ENCODE peak calls at places on chromosomes 2 and 18, in six cellular contexts. One of them, this sample, is unnamed. For H3K4me1, the result is how much of the 10 kb centered on the place peaks cover.

GRCh38 chr2:11635141-11635540 is 34.9 kb downstream of the NTSR2 start:
- DNase-seq in IMR-90: no peak
- DNase-seq in esophagus squamous epithelium: no peak
- DNase-seq in heart left ventricle: no peak
- DNase-seq in A549: no peak
- DNase-seq in spleen: no peak
- DNase-seq in this sample: no peak

GRCh38 chr2:12507295-12507694 is 209.4 kb upstream of the TRIB2 start:
- DNase-seq in esophagus squamous epithelium: no peak
- DNase-seq in A549: no peak
- DNase-seq in IMR-90: peak
- DNase-seq in heart left ventricle: no peak
- DNase-seq in spleen: no peak
- DNase-seq in this sample: no peak

GRCh38 chr18:37456395-37456794 is 109.2 kb downstream of the CELF4 start:
- DNase-seq in IMR-90: no peak
- DNase-seq in A549: no peak
- DNase-seq in spleen: no peak
- DNase-seq in heart left ventricle: no peak
- DNase-seq in esophagus squamous epithelium: no peak
- DNase-seq in this sample: no peak

GRCh38 chr2:134634054-134634630 is 84.7 kb downstream of the TMEM163 start:
- DNase-seq in heart left ventricle: no peak
- DNase-seq in esophagus squamous epithelium: no peak
- DNase-seq in IMR-90: no peak
- DNase-seq in A549: no peak
- DNase-seq in spleen: no peak
- DNase-seq in this sample: no peak

GRCh38 chr2:10222-10875 is 36.0 kb downstream of the FAM110C start:
- DNase-seq in heart left ventricle: no peak
- DNase-seq in IMR-90: no peak
- DNase-seq in spleen: peak
- DNase-seq in A549: no peak
- DNase-seq in esophagus squamous epithelium: no peak
- DNase-seq in this sample: peak

GRCh38 chr2:109422758-109423500 is 190.8 kb downstream of the SEPTIN10 start:
- DNase-seq in spleen: peak
- DNase-seq in heart left ventricle: peak
- DNase-seq in esophagus squamous epithelium: no peak
- DNase-seq in A549: no peak
- DNase-seq in IMR-90: no peak
- DNase-seq in this sample: no peak

GRCh38 chr18:75344615-75345014 is 82.9 kb downstream of the SMIM21 start:
- DNase-seq in esophagus squamous epithelium: no peak
- DNase-seq in A549: no peak
- DNase-seq in spleen: no peak
- DNase-seq in IMR-90: no peak
- DNase-seq in heart left ventricle: no peak
- DNase-seq in this sample: no peak

GRCh38 chr2:241932895-241933174 is 63.3 kb downstream of the RTP5 start:
- DNase-seq in esophagus squamous epithelium: no peak
- DNase-seq in spleen: no peak
- DNase-seq in A549: no peak
- DNase-seq in IMR-90: no peak
- DNase-seq in heart left ventricle: no peak
- DNase-seq in this sample: no peak

GRCh38 chr2:164934790-164935466 is 20.4 kb downstream of the SLC38A11 start:
- DNase-seq in spleen: no peak
- DNase-seq in IMR-90: no peak
- DNase-seq in esophagus squamous epithelium: no peak
- DNase-seq in A549: no peak
- DNase-seq in heart left ventricle: no peak
- DNase-seq in this sample: no peak

GRCh38 chr2:52810460-52810859 is 957.1 kb upstream of the CHAC2 start:
- DNase-seq in IMR-90: peak
- DNase-seq in spleen: no peak
- DNase-seq in esophagus squamous epithelium: no peak
- DNase-seq in A549: peak
- DNase-seq in heart left ventricle: no peak
- DNase-seq in this sample: no peak

GRCh38 chr2:202278036-202278760 is 12.6 kb downstream of the NOP58 start:
- DNase-seq in esophagus squamous epithelium: no peak
- DNase-seq in IMR-90: peak
- DNase-seq in spleen: no peak
- DNase-seq in heart left ventricle: no peak
- DNase-seq in A549: no peak
- DNase-seq in this sample: no peak

GRCh38 chr2:9640403-9641104 is 9.8 kb upstream of the YWHAQ start:
- DNase-seq in A549: no peak
- DNase-seq in spleen: no peak
- DNase-seq in esophagus squamous epithelium: no peak
- DNase-seq in IMR-90: no peak
- DNase-seq in heart left ventricle: no peak
- DNase-seq in this sample: no peak

GRCh38 chr2:231479455-231479854 is 15.2 kb upstream of the NCL start:
- DNase-seq in heart left ventricle: no peak
- DNase-seq in IMR-90: no peak
- DNase-seq in spleen: no peak
- DNase-seq in esophagus squamous epithelium: no peak
- DNase-seq in A549: no peak
- DNase-seq in this sample: no peak

GRCh38 chr2:150872919-150873772 is 385.7 kb upstream of the RND3 start:
- DNase-seq in A549: no peak
- DNase-seq in spleen: no peak
- DNase-seq in heart left ventricle: no peak
- DNase-seq in esophagus squamous epithelium: no peak
- DNase-seq in IMR-90: peak
- DNase-seq in this sample: peak

GRCh38 chr2:229350928-229351327 is 79.8 kb upstream of the PID1 start:
- DNase-seq in spleen: no peak
- DNase-seq in heart left ventricle: no peak
- DNase-seq in esophagus squamous epithelium: no peak
- DNase-seq in A549: no peak
- DNase-seq in IMR-90: no peak
- DNase-seq in this sample: no peak

GRCh38 chr18:70491734-70492348 is 203.0 kb downstream of the SOCS6 start:
- DNase-seq in IMR-90: peak
- DNase-seq in A549: peak
- DNase-seq in esophagus squamous epithelium: no peak
- DNase-seq in heart left ventricle: peak
- DNase-seq in spleen: no peak
- DNase-seq in this sample: peak

GRCh38 chr2:170052151-170052550 is 125.8 kb upstream of the MYO3B start:
- DNase-seq in heart left ventricle: no peak
- DNase-seq in spleen: no peak
- DNase-seq in A549: no peak
- DNase-seq in IMR-90: peak
- DNase-seq in esophagus squamous epithelium: no peak
- DNase-seq in this sample: no peak

GRCh38 chr2:128832946-128833560 is 514.4 kb upstream of the HS6ST1 start:
- DNase-seq in A549: no peak
- DNase-seq in heart left ventricle: no peak
- DNase-seq in spleen: no peak
- DNase-seq in IMR-90: no peak
- DNase-seq in esophagus squamous epithelium: no peak
- DNase-seq in this sample: no peak

GRCh38 chr18:66792466-66792865 is 188.6 kb upstream of the CDH19 start:
- DNase-seq in spleen: no peak
- DNase-seq in heart left ventricle: no peak
- DNase-seq in esophagus squamous epithelium: no peak
- DNase-seq in A549: no peak
- DNase-seq in IMR-90: no peak
- DNase-seq in this sample: no peak

GRCh38 chr2:136135924-136136906 is 18.3 kb upstream of the CXCR4 start:
- DNase-seq in esophagus squamous epithelium: peak
- DNase-seq in IMR-90: no peak
- DNase-seq in heart left ventricle: no peak
- DNase-seq in A549: no peak
- DNase-seq in spleen: peak
- DNase-seq in this sample: no peak

GRCh38 chr2:118850171-118850900 is 2.9 kb upstream of the EN1 start:
- DNase-seq in heart left ventricle: no peak
- DNase-seq in esophagus squamous epithelium: no peak
- DNase-seq in spleen: no peak
- DNase-seq in IMR-90: no peak
- DNase-seq in A549: no peak
- DNase-seq in this sample: no peak

GRCh38 chr2:158456309-158457066 is at the start of the genes CCDC148 and PKP4:
- DNase-seq in esophagus squamous epithelium: peak
- DNase-seq in A549: peak
- DNase-seq in IMR-90: peak
- DNase-seq in heart left ventricle: peak
- DNase-seq in spleen: peak
- DNase-seq in this sample: peak

GRCh38 chr18:59001166-59001565 is 136.5 kb downstream of the ZNF532 start:
- DNase-seq in A549: no peak
- DNase-seq in spleen: no peak
- DNase-seq in heart left ventricle: no peak
- DNase-seq in IMR-90: no peak
- DNase-seq in esophagus squamous epithelium: no peak
- DNase-seq in this sample: no peak

GRCh38 chr2:201114846-201115245 is 1.1 kb upstream of the CFLAR start:
- DNase-seq in spleen: no peak
- DNase-seq in heart left ventricle: no peak
- DNase-seq in esophagus squamous epithelium: no peak
- DNase-seq in IMR-90: no peak
- DNase-seq in A549: no peak
- DNase-seq in this sample: peak

GRCh38 chr2:240869956-240870875 is 1.6 kb downstream of the AGXT start:
- DNase-seq in spleen: peak
- DNase-seq in esophagus squamous epithelium: no peak
- DNase-seq in A549: no peak
- DNase-seq in heart left ventricle: no peak
- DNase-seq in IMR-90: no peak
- DNase-seq in this sample: no peak

GRCh38 chr2:232075080-232075479 is 113.6 kb downstream of the DIS3L2 start:
- DNase-seq in spleen: no peak
- DNase-seq in esophagus squamous epithelium: no peak
- DNase-seq in A549: peak
- DNase-seq in IMR-90: peak
- DNase-seq in heart left ventricle: no peak
- DNase-seq in this sample: peak

GRCh38 chr18:72174972-72175649 is 369.0 kb downstream of the CBLN2 start:
- DNase-seq in spleen: no peak
- DNase-seq in IMR-90: no peak
- DNase-seq in esophagus squamous epithelium: no peak
- DNase-seq in heart left ventricle: no peak
- DNase-seq in A549: no peak
- DNase-seq in this sample: no peak

GRCh38 chr2:85411405-85411748 is 1.2 kb upstream of the CAPG start:
- DNase-seq in heart left ventricle: no peak
- DNase-seq in esophagus squamous epithelium: no peak
- DNase-seq in A549: no peak
- DNase-seq in IMR-90: no peak
- DNase-seq in spleen: no peak
- DNase-seq in this sample: no peak
- TF ChIP-seq POLR2A in heart left ventricle: no peak
- TF ChIP-seq POLR2A in esophagus squamous epithelium: no peak
- TF ChIP-seq POLR2A in A549: no peak
- TF ChIP-seq POLR2A in IMR-90: no peak
- TF ChIP-seq POLR2A in spleen: no peak
- TF ChIP-seq POLR2A in this sample: no peak

DNA sequence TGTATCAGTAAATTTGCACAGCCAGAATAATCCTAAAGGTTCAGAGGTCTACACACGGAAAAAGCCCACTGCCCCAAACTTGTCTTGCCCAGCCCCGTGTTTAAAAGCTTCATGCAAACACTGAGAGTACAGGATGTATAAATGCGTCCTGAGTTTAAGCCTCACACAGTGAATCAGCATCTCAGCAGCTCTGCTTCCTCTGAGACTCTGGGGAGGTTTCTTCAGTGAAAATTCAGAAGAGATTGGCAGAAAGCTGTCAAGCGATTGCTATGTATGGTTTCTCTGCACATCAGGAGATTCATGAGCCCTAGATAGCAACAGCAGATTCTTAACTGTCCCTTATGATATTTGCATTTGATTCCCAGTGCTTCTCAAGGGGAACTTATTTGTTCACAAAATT is 27.1 kb downstream of the CRACDL start:
- DNase-seq in IMR-90: peak
- DNase-seq in esophagus squamous epithelium: no peak
- DNase-seq in A549: no peak
- DNase-seq in heart left ventricle: no peak
- DNase-seq in spleen: peak
- DNase-seq in this sample: no peak
- H3K4me3 ChIP-seq in IMR-90: no peak
- H3K4me3 ChIP-seq in esophagus squamous epithelium: no peak
- H3K4me3 ChIP-seq in A549: no peak
- H3K4me3 ChIP-seq in heart left ventricle: no peak
- H3K4me3 ChIP-seq in spleen: no peak
- H3K4me3 ChIP-seq in this sample: no peak

GRCh38 chr2:168469281-168469988 is 13.4 kb downstream of the CERS6 start:
- DNase-seq in spleen: no peak
- DNase-seq in IMR-90: no peak
- DNase-seq in heart left ventricle: no peak
- DNase-seq in A549: no peak
- DNase-seq in esophagus squamous epithelium: no peak
- DNase-seq in this sample: no peak
- H3K4me1 ChIP-seq in spleen: under half
- H3K4me1 ChIP-seq in IMR-90: under half
- H3K4me1 ChIP-seq in heart left ventricle: under half
- H3K4me1 ChIP-seq in A549: under half
- H3K4me1 ChIP-seq in esophagus squamous epithelium: half or more
- H3K4me1 ChIP-seq in this sample: under half

GRCh38 chr2:27211943-27212625 is at the start of the genes ATRAID and SLC5A6:
- DNase-seq in IMR-90: peak
- DNase-seq in spleen: peak
- DNase-seq in A549: peak
- DNase-seq in esophagus squamous epithelium: peak
- DNase-seq in heart left ventricle: peak
- DNase-seq in this sample: peak

GRCh38 chr2:27212626-27213471 is 781 bp upstream of the SLC5A6 start:
- DNase-seq in spleen: no peak
- DNase-seq in heart left ventricle: no peak
- DNase-seq in esophagus squamous epithelium: no peak
- DNase-seq in IMR-90: peak
- DNase-seq in A549: peak
- DNase-seq in this sample: peak

GRCh38 chr2:27217173-27218121 is at the start of gene CAD:
- DNase-seq in IMR-90: peak
- DNase-seq in spleen: peak
- DNase-seq in esophagus squamous epithelium: no peak
- DNase-seq in heart left ventricle: peak
- DNase-seq in A549: peak
- DNase-seq in this sample: peak

GRCh38 chr2:27216416-27217137 is 592 bp upstream of the CAD start:
- DNase-seq in IMR-90: no peak
- DNase-seq in esophagus squamous epithelium: no peak
- DNase-seq in heart left ventricle: no peak
- DNase-seq in A549: no peak
- DNase-seq in spleen: peak
- DNase-seq in this sample: no peak

DNA sequence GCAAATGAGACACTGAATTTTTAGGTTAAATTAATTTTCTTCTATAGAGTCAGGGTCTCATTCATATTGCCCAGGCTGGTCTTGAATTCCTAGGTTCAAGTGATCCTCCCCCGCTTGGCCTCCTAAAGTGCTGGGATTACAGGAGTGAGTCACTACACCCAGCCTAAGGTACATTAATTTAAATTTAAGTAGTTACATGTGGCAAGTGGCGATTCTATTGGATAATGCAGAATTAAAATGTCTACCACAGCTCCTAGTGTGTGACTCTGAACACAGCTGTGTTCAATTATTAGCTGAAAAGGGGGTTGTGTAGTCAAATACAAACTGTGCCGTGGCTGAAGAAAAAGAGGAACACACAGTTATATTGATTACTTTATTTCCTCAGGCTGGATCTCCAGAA is 2.2 kb upstream of the CAD start:
- DNase-seq in heart left ventricle: no peak
- DNase-seq in IMR-90: no peak
- DNase-seq in esophagus squamous epithelium: no peak
- DNase-seq in A549: no peak
- DNase-seq in spleen: no peak
- DNase-seq in this sample: no peak
- TF ChIP-seq POLR2A in heart left ventricle: no peak
- TF ChIP-seq POLR2A in IMR-90: no peak
- TF ChIP-seq POLR2A in esophagus squamous epithelium: no peak
- TF ChIP-seq POLR2A in A549: no peak
- TF ChIP-seq POLR2A in spleen: no peak
- TF ChIP-seq POLR2A in this sample: no peak